ENCODE peak calls at places on chromosome 5, in four cellular contexts. D is endodermal cell, Q is colonic mucosa, M is IMR-90. T is an unnamed sample.

GRCh38 chr5:58156354-58156753 is 303.5 kb downstream of the PLK2 start:
- DNase-seq in D (no peak), Q (no peak), M (peak), T (peak)

GRCh38 chr5:80186634-80187033 is 69.2 kb downstream of the SERINC5 start:
- DNase-seq in D (no peak), Q (peak), M (no peak), T (peak)

GRCh38 chr5:158154226-158155005 is 295.5 kb upstream of the CLINT1 start:
- DNase-seq in D (no peak), Q (no peak), M (peak), T (peak)

GRCh38 chr5:71895546-71895945 is 176.5 kb downstream of the CARTPT start:
- DNase-seq in D (no peak), Q (no peak), M (no peak), T (no peak)

GRCh38 chr5:169084775-169085566 is 216.0 kb downstream of the SLIT3 start:
- DNase-seq in D (peak), Q (no peak), M (no peak), T (no peak)

GRCh38 chr5:96743065-96743768 is 64.5 kb downstream of the ERAP1 start:
- DNase-seq in D (no peak), Q (peak), M (peak), T (peak)

GRCh38 chr5:154967419-154968024 is 26.6 kb downstream of the MRPL22 start:
- DNase-seq in D (no peak), Q (no peak), M (peak), T (peak)

GRCh38 chr5:122498163-122498562 is 186.1 kb downstream of the SNCAIP start:
- DNase-seq in D (peak), Q (no peak), M (peak), T (no peak)

GRCh38 chr5:107486489-107486888 is 184.2 kb downstream of the EFNA5 start:
- DNase-seq in D (no peak), Q (no peak), M (peak), T (peak)

GRCh38 chr5:59460368-59461153 is 433.0 kb downstream of the PDE4D start:
- DNase-seq in D (no peak), Q (no peak), M (no peak), T (no peak)

GRCh38 chr5:83015676-83016075 is 61.5 kb downstream of the TMEM167A start:
- DNase-seq in D (peak), Q (no peak), M (no peak), T (no peak)

GRCh38 chr5:7728076-7728475 is 122.9 kb downstream of the CFAP90 start:
- DNase-seq in D (no peak), Q (no peak), M (no peak), T (no peak)

GRCh38 chr5:40410939-40411635 is 268.6 kb upstream of the PTGER4 start:
- DNase-seq in D (no peak), Q (no peak), M (peak), T (peak)

GRCh38 chr5:68086857-68087256 is 128.7 kb upstream of the PIK3R1 start:
- DNase-seq in D (no peak), Q (peak), M (peak), T (peak)

GRCh38 chr5:127228540-127229184 is 61.9 kb upstream of the MEGF10 start:
- DNase-seq in D (peak), Q (no peak), M (no peak), T (no peak)

GRCh38 chr5:68460147-68460760 is 244.7 kb downstream of the PIK3R1 start:
- DNase-seq in D (peak), Q (peak), M (peak), T (peak)

GRCh38 chr5:150489358-150490295 is 18.3 kb upstream of the NDST1 start:
- DNase-seq in D (peak), Q (no peak), M (peak), T (no peak)

GRCh38 chr5:35683466-35683865 is 65.8 kb downstream of the SPEF2 start:
- DNase-seq in D (no peak), Q (no peak), M (no peak), T (no peak)

GRCh38 chr5:161400583-161400982 is 145.9 kb downstream of the GABRB2 start:
- DNase-seq in D (no peak), Q (no peak), M (no peak), T (no peak)

GRCh38 chr5:177403194-177403825 is 2.8 kb upstream of the PFN3 start:
- DNase-seq in D (peak), Q (no peak), M (peak), T (no peak)

GRCh38 chr5:137039939-137040515 is 459.1 kb downstream of the SPOCK1 start:
- DNase-seq in D (no peak), Q (no peak), M (no peak), T (no peak)

GRCh38 chr5:6450235-6450860 is 1.7 kb downstream of the UBE2QL1 start:
- DNase-seq in D (no peak), Q (no peak), M (no peak), T (no peak)
- TF ChIP-seq CTCF in D (no peak), Q (no peak), M (no peak), T (no peak)

DNA sequence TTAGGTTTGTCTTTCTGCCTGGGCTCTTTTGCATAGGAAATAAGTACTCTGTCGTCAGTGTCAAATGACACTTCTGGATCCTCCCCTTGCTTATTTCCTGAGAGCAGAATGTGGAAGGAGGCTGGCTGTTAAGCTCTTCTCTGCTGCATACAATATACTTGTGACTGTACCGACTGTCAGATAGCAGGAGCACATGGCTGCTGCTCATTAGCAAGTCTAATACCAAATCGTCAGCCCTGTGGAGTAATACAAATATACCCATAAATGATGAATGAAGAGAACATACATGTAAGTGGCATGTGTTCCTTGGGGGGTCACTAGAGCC is at the start of gene GPR151:
- DNase-seq in D (no peak), Q (no peak), M (peak), T (peak)
- H3K4me3 ChIP-seq in D (no peak), Q (no peak), M (no peak), T (no peak)

DNA sequence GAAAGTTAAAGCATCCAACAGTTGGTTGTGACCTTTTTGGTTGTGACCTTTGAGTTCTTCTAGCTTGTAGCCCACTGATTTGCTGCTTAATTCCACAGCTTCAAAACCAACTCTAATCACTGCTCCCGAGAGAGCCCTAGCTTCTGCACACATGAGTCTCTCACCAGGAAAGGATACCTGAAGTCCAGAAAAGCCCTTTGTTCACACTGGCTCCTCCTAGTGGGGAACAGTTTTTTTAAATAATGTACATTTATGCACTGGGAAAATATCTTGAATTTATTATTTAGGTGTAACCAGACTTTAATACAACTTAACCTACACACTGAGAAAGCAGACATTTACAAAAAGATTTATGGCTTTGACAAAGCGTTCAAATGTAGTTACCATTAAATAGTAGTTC is 120.2 kb upstream of the CCDC152 start:
- DNase-seq in D (no peak), Q (no peak), M (no peak), T (peak)
- TF ChIP-seq CTCF in D (peak), Q (no peak), M (no peak), T (peak)

GRCh38 chr5:142287096-142287972 is 37.5 kb downstream of the SPRY4 start:
- DNase-seq in D (peak), Q (no peak), M (no peak), T (no peak)
- H3K4me3 ChIP-seq in D (no peak), Q (no peak), M (no peak), T (no peak)

DNA sequence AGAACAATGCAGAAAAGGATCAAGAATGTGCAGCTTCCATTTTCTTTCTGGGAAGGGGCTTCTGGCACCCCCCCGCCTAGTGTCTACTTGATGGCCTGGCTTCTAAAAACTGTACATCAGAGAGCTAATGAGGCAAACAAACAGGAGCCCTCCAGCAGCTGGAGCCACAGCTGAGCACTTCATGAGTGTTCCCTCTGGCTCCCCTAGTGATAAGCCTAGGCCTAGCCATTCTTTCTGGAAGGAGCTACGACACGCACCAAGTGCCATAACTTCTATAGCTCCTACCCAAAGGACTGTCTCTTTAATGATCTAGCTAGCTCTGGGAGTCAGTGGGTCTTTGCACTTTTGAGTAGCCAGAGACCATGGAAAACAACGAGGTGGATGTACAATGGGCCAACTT is 66.1 kb downstream of the DNAH5 start:
- DNase-seq in D (peak), Q (no peak), M (no peak), T (no peak)
- TF ChIP-seq CTCF in D (peak), Q (no peak), M (no peak), T (no peak)

GRCh38 chr5:56270568-56271392 is 37.6 kb upstream of the ANKRD55 start:
- DNase-seq in D (peak), Q (peak), M (peak), T (peak)
- H3K4me3 ChIP-seq in D (no peak), Q (no peak), M (no peak), T (no peak)

DNA sequence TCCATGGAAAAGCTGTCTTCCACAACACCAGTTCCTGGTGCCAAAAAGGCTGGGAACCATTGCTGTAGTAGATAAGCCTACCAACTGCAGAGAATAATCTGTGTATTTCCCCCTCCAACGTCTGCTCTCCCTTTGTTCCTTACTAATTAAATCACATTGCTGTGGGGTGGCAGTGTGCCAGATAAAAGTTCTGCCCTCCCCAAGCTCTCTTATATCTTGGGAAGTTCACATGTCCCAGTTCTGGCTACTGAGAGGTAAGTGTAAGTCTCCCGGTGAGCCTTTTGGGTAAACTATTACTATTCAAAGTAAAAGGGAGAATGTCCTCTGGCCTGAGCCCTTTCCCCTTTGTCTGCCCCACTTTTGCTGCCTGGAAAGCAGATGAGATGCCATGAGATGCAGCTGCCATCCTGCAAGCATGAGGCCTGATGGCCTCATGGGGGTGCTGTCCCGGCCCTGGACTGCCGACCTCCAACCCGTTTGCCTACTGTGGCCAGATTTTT is 14.7 kb downstream of the ENC1 start:
- DNase-seq in D (peak), Q (no peak), M (no peak), T (peak)
- TF ChIP-seq CTCF in D (peak), Q (no peak), M (no peak), T (peak)

GRCh38 chr5:142881727-142882126 is 111.5 kb downstream of the ARHGAP26 start:
- DNase-seq in D (no peak), Q (no peak), M (no peak), T (no peak)
- H3K4me3 ChIP-seq in D (no peak), Q (no peak), M (no peak), T (no peak)

DNA sequence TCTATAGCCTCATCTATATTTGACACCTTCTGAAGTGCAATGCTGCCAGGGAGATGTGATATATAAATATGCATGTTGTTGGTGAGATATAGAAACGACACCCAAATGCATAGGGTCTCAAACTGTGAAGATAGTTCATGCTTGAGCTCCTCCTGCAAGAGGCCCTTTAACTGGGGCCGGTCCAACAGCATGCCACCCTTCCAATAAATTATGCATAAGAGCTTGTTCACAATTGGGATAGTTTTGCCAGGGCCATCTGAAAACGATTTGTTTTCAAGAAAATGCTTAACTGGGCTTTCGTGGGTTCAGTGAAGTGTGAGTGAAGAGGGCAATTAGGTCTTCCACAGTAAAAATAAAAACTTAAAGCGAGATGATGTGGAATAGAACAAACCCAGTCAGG is 424.2 kb upstream of the WWC1 start:
- DNase-seq in D (no peak), Q (no peak), M (no peak), T (no peak)
- TF ChIP-seq CTCF in D (no peak), Q (no peak), M (no peak), T (no peak)